ENCODE peak calls at places on chromosomes 1 and 21, in ten cellular contexts. Q is sigmoid colon; I is heart left ventricle; S is psoas muscle; F is CD8-positive, alpha-beta T cell; C is RWPE2; L is Calu3; N is HFFc6; K is foreskin keratinocyte; X is coronary artery. U is an unnamed sample.

GRCh38 chr1:113871597-113872113 is at the start of gene PTPN22:
- DNase-seq in Q (no peak), I (no peak), S (no peak), F (peak; percentile 83), C (no peak), L (no peak), N (peak; percentile 82), K (peak; percentile 73), X (no peak), U (no peak)

GRCh38 chr21:36909901-36910561 is 56.4 kb downstream of the HLCS start:
- DNase-seq in Q (no peak), I (no peak), S (no peak), F (no peak), C (no peak), L (peak; percentile 31), N (peak; percentile 98), K (peak; percentile 98), X (no peak), U (no peak)

GRCh38 chr1:175019524-175019923 is 3.7 kb downstream of the MRPS14 start:
- DNase-seq in Q (no peak), I (no peak), S (no peak), F (no peak), C (no peak), L (no peak), N (no peak), K (no peak), X (no peak), U (no peak)

GRCh38 chr1:19165501-19165900 is 44.6 kb downstream of the UBR4 start:
- DNase-seq in Q (no peak), I (no peak), S (no peak), F (no peak), C (no peak), L (no peak), N (peak; percentile 19), K (peak; percentile 15), X (no peak), U (no peak)

GRCh38 chr1:157116735-157117103 is 17.1 kb upstream of the ETV3L start:
- DNase-seq in Q (no peak), I (no peak), S (no peak), F (no peak), C (no peak), L (no peak), N (no peak), K (no peak), X (no peak), U (no peak)

GRCh38 chr21:15794277-15794912 is 64.6 kb downstream of the USP25 start:
- DNase-seq in Q (no peak), I (no peak), S (no peak), F (no peak), C (no peak), L (no peak), N (no peak), K (no peak), X (no peak), U (no peak)

GRCh38 chr1:94044290-94044790 is 76.6 kb downstream of the ABCA4 start:
- DNase-seq in Q (no peak), I (peak; percentile 78), S (peak; percentile 77), F (no peak), C (no peak), L (peak; percentile 81), N (no peak), K (no peak), X (no peak), U (peak; percentile 34)

GRCh38 chr1:204980870-204981405 is 62.1 kb upstream of the CNTN2 start:
- DNase-seq in Q (no peak), I (no peak), S (no peak), F (no peak), C (no peak), L (no peak), N (no peak), K (no peak), X (no peak), U (no peak)

GRCh38 chr1:116105996-116106395 is 5.2 kb upstream of the MAB21L3 start:
- DNase-seq in Q (no peak), I (no peak), S (no peak), F (no peak), C (no peak), L (no peak), N (no peak), K (no peak), X (no peak), U (no peak)

GRCh38 chr21:25639922-25640670 is 1.0 kb downstream of the JAM2 start:
- DNase-seq in Q (peak; percentile 73), I (peak; percentile 71), S (peak; percentile 65), F (peak; percentile 51), C (no peak), L (no peak), N (no peak), K (no peak), X (no peak), U (peak; percentile 43)

GRCh38 chr1:116163533-116163932 is 52.3 kb downstream of the MAB21L3 start:
- DNase-seq in Q (no peak), I (no peak), S (no peak), F (no peak), C (no peak), L (no peak), N (no peak), K (no peak), X (no peak), U (no peak)

GRCh38 chr1:107057197-107058133 is 991 bp downstream of the PRMT6 start:
- DNase-seq in Q (peak; percentile 82), I (peak; percentile 78), S (peak; percentile 84), F (peak; percentile 63), C (peak; percentile 62), L (peak; percentile 51), N (peak; percentile 6), K (peak; percentile 34), X (no peak), U (peak; percentile 59)

GRCh38 chr1:184160942-184161698 is 109.6 kb downstream of the TSEN15 start:
- DNase-seq in Q (no peak), I (no peak), S (no peak), F (no peak), C (no peak), L (no peak), N (peak; percentile 92), K (peak; percentile 61), X (no peak), U (peak; percentile 36)

GRCh38 chr1:212450331-212450881 is 17.7 kb downstream of the NENF start:
- DNase-seq in Q (peak; percentile 52), I (peak; percentile 44), S (peak; percentile 70), F (no peak), C (no peak), L (no peak), N (peak; percentile 11), K (no peak), X (peak; percentile 70), U (no peak)

GRCh38 chr1:173195596-173196088 is 11.5 kb downstream of the TNFSF4 start:
- DNase-seq in Q (no peak), I (no peak), S (no peak), F (no peak), C (no peak), L (no peak), N (no peak), K (no peak), X (no peak), U (no peak)

GRCh38 chr1:105137543-105138444 is 1388.1 kb downstream of the AMY1C start:
- DNase-seq in Q (no peak), I (peak; percentile 57), S (no peak), F (no peak), C (no peak), L (peak; percentile 10), N (no peak), K (no peak), X (no peak), U (no peak)

GRCh38 chr21:34243562-34243961 is 120.2 kb upstream of the KCNE2 start:
- DNase-seq in Q (no peak), I (no peak), S (no peak), F (no peak), C (no peak), L (peak; percentile 8), N (no peak), K (peak; percentile 11), X (no peak), U (no peak)

GRCh38 chr1:32892368-32893197 is 6.3 kb downstream of the HPCA start:
- DNase-seq in Q (peak; percentile 60), I (no peak), S (peak; percentile 59), F (no peak), C (no peak), L (peak; percentile 65), N (no peak), K (no peak), X (no peak), U (no peak)
- TF ChIP-seq CTCF in Q (no peak), I (peak; percentile 59), S (peak; percentile 43), F (no peak), C (peak; percentile 69), L (peak; percentile 95), N (peak; percentile 85), K (peak; percentile 73), X (no peak), U (peak; percentile 52)

DNA sequence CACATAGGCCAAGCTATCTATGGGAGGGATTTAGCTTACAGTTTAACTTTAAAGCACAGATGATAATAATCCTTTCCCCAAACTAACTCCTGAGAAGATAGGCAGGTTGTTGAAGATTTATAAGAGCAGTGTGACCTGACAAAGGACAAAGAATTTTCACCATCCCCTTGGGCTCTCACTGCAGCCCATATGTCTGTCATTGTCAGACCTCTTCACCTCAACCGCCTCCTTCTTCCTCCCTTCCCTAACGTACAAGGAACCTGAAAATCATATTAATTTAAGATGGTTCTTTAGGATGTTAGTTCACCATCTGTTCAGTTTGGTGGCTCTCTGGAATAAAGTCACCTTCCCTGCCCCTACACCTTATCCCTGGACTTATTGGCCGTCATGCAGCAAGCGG is 5.0 kb downstream of the RNU1-2 start:
- DNase-seq in Q (no peak), I (no peak), S (no peak), F (no peak), C (no peak), L (no peak), N (no peak), K (no peak), X (no peak), U (no peak)
- TF ChIP-seq CTCF in Q (peak; percentile 28), I (peak; percentile 18), S (no peak), F (no peak), C (no peak), L (no peak), N (peak; percentile 18), K (no peak), X (no peak), U (no peak)

DNA sequence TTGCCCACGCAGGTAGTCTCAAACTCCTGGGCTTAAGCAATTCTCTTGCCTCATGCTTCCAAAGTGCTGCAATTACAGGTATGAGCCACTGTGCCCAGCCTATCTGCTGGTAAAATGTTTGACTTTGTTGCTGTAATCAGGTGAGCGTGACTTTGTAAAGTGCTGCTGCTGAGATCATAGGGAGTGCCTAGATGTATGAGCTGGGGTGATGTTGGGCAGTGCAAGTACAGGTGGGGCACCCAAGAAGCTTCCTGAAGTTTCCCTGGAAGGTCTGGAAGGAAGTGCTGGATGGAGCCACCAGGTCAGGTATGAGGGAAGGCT is 43.1 kb downstream of the KIF21B start:
- DNase-seq in Q (no peak), I (no peak), S (no peak), F (no peak), C (no peak), L (no peak), N (no peak), K (no peak), X (no peak), U (no peak)
- TF ChIP-seq CTCF in Q (no peak), I (no peak), S (no peak), F (no peak), C (no peak), L (no peak), N (no peak), K (no peak), X (no peak), U (no peak)

DNA sequence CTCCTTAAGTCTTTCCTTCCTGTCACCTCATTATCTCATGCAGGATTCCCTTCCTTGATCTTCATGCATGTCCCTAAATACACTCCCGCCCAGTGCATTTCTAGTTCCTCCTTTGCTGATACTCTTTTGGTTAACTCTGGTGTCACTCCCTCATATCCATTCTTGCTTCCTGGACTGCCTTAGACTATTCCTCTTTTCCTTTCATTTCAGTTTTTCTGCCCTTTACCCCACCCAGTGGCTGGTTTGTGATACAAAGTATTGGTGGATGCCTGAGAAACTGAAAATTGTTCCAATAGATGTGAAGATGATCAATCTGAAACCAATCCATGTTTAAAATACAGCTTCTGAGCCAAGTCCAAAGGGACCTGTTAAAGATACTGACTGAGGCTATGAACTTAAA is 553.8 kb upstream of the CAMK1G start:
- DNase-seq in Q (no peak), I (no peak), S (no peak), F (no peak), C (no peak), L (no peak), N (no peak), K (no peak), X (no peak), U (no peak)
- TF ChIP-seq CTCF in Q (no peak), I (no peak), S (no peak), F (no peak), C (peak; percentile 25), L (no peak), N (no peak), K (peak; percentile 51), X (no peak), U (no peak)